ENCODE peak calls at places on chromosomes 16 and 17, in four cellular contexts. One of them, this sample, is unnamed.
A peak's percentile ranks its signal among the peaks of the same experiment; 100 is the strongest.

GRCh38 chr17:17448723-17449122 is 28.1 kb upstream of the MED9 start:
- DNase-seq in A549: no peak
- DNase-seq in HepG2: no peak
- DNase-seq in K562: peak; percentile 29
- DNase-seq in this sample: no peak

GRCh38 chr17:27276653-27277156 is 17.2 kb upstream of the WSB1 start:
- DNase-seq in K562: no peak
- DNase-seq in HepG2: no peak
- DNase-seq in A549: no peak
- DNase-seq in this sample: peak; percentile 95

GRCh38 chr17:31508310-31509094 is 117.0 kb downstream of the RAB11FIP4 start:
- DNase-seq in A549: peak; percentile 41
- DNase-seq in K562: peak; percentile 30
- DNase-seq in HepG2: peak; percentile 32
- DNase-seq in this sample: peak; percentile 73

GRCh38 chr17:49089094-49089493 is 43.5 kb upstream of the B4GALNT2 start:
- DNase-seq in A549: no peak
- DNase-seq in K562: no peak
- DNase-seq in HepG2: no peak
- DNase-seq in this sample: no peak

GRCh38 chr17:4584125-4584834 is at the start of gene SMTNL2:
- DNase-seq in A549: no peak
- DNase-seq in HepG2: no peak
- DNase-seq in K562: peak; percentile 56
- DNase-seq in this sample: peak; percentile 51

GRCh38 chr16:57648125-57648524 is 19.7 kb downstream of the ADGRG1 start:
- DNase-seq in HepG2: no peak
- DNase-seq in K562: no peak
- DNase-seq in A549: no peak
- DNase-seq in this sample: no peak

GRCh38 chr17:75288784-75289121 is 480 bp downstream of the SLC25A19 start:
- DNase-seq in A549: no peak
- DNase-seq in K562: peak; percentile 62
- DNase-seq in HepG2: peak; percentile 69
- DNase-seq in this sample: peak; percentile 72

GRCh38 chr16:66262253-66263167 is 104.0 kb upstream of the CDH5 start:
- DNase-seq in HepG2: no peak
- DNase-seq in K562: no peak
- DNase-seq in A549: no peak
- DNase-seq in this sample: no peak

GRCh38 chr17:35371934-35372333 is 1.5 kb downstream of the SLFN11 start:
- DNase-seq in HepG2: no peak
- DNase-seq in K562: no peak
- DNase-seq in A549: no peak
- DNase-seq in this sample: no peak

GRCh38 chr16:9099131-9099625 is 7.7 kb downstream of the HAPSTR1 start:
- DNase-seq in HepG2: peak; percentile 36
- DNase-seq in K562: no peak
- DNase-seq in A549: no peak
- DNase-seq in this sample: no peak

GRCh38 chr16:82152641-82153094 is 17.4 kb downstream of the MPHOSPH6 start:
- DNase-seq in K562: no peak
- DNase-seq in A549: peak; percentile 8
- DNase-seq in HepG2: peak; percentile 20
- DNase-seq in this sample: no peak

GRCh38 chr16:11313493-11314308 is 31.6 kb upstream of the RMI2 start:
- DNase-seq in K562: no peak
- DNase-seq in HepG2: no peak
- DNase-seq in A549: no peak
- DNase-seq in this sample: no peak

GRCh38 chr17:36610472-36610871 is 9.1 kb downstream of the MRM1 start:
- DNase-seq in HepG2: no peak
- DNase-seq in K562: no peak
- DNase-seq in A549: no peak
- DNase-seq in this sample: no peak

GRCh38 chr17:16433514-16433913 is 18.1 kb downstream of the TRPV2 start:
- DNase-seq in HepG2: no peak
- DNase-seq in A549: no peak
- DNase-seq in K562: no peak
- DNase-seq in this sample: no peak

GRCh38 chr17:48567209-48567608 is 10.9 kb downstream of the HOXB4 start:
- DNase-seq in K562: no peak
- DNase-seq in HepG2: no peak
- DNase-seq in A549: no peak
- DNase-seq in this sample: no peak

GRCh38 chr16:12245923-12246290 is 269.4 kb downstream of the SNX29 start:
- DNase-seq in K562: no peak
- DNase-seq in A549: no peak
- DNase-seq in HepG2: no peak
- DNase-seq in this sample: no peak

GRCh38 chr16:88734361-88734728 is 28.0 kb downstream of the CTU2 start:
- DNase-seq in K562: no peak
- DNase-seq in HepG2: no peak
- DNase-seq in A549: no peak
- DNase-seq in this sample: no peak

GRCh38 chr16:2009791-2010510 is at the start of gene ZNF598:
- DNase-seq in A549: peak; percentile 93
- DNase-seq in HepG2: peak; percentile 73
- DNase-seq in K562: peak; percentile 90
- DNase-seq in this sample: peak; percentile 91

DNA sequence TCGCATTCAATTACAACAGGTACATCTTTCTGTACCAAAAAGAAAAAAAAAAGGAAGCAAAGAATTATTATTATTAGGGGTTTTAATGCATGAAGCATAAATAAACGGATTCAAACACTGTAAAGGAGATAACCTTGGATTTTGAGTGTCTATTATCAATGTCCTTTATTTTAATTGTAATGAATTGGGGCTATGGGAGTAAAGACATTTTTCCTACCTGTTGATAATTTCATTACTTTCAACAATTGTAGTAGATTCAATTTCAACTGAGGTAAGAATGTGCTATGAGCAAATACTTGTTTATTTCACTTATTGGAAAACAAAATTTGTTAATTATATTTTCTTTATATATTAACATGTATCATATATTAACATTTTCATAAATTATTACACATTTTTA is 855.6 kb downstream of the KCNJ2 start:
- DNase-seq in HepG2: no peak
- DNase-seq in A549: no peak
- DNase-seq in K562: no peak
- DNase-seq in this sample: no peak
- TF ChIP-seq JUNB in HepG2: no peak
- TF ChIP-seq JUNB in A549: no peak
- TF ChIP-seq JUNB in K562: no peak
- TF ChIP-seq JUNB in this sample: no peak

DNA sequence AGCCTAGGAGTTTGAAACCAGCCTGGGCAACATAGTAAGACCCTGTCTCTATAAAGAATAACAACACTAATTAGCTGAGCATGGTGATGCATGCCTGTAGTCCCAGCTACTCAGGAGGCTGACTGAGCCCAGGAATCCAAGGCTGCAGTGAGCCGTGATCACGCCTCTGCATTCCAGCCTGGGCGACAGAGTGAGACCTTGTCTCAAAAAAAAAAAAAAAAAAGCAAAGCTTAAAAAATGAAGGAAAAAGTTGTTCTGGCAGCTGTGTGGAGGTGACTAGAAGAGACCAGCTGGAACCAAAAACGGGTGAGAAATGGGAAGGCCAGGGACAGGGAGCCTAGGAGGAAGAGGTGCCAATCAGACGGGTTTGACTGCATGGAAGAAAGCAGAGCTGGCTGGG is 4.2 kb downstream of the BCL7C start:
- DNase-seq in HepG2: no peak
- DNase-seq in A549: no peak
- DNase-seq in K562: no peak
- DNase-seq in this sample: no peak
- TF ChIP-seq CTCF in HepG2: no peak
- TF ChIP-seq CTCF in A549: no peak
- TF ChIP-seq CTCF in K562: no peak
- TF ChIP-seq CTCF in this sample: no peak

GRCh38 chr17:47276868-47277267 is 23.2 kb downstream of the ITGB3 start:
- DNase-seq in A549: peak; percentile 33
- DNase-seq in K562: no peak
- DNase-seq in HepG2: peak; percentile 56
- DNase-seq in this sample: peak; percentile 70
- TF ChIP-seq JUNB in A549: no peak
- TF ChIP-seq JUNB in K562: no peak
- TF ChIP-seq JUNB in HepG2: no peak
- TF ChIP-seq JUNB in this sample: no peak

DNA sequence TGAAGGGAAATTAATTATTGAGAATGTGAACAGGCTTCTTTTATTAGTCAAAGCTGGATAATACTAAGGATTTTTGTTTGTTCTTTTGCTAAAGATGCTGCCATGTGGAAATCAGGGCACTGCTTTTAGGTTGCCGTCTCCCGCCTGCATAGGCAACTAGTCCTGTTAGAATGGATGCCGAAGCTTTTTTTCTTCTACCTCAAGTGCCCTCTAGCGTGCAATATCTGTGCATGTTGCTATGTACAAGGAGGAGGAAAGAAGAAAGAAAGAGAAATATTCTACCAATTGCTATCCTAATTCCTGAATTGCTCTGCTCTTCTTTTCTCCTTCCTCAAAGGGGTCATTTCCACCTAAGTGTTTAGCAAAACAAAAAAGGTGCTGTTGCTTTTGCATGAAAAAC is 5.2 kb upstream of the CDH8 start:
- DNase-seq in K562: no peak
- DNase-seq in A549: peak; percentile 53
- DNase-seq in HepG2: peak; percentile 40
- DNase-seq in this sample: peak; percentile 79
- TF ChIP-seq CTCF in K562: no peak
- TF ChIP-seq CTCF in A549: peak; percentile 51
- TF ChIP-seq CTCF in HepG2: peak; percentile 55
- TF ChIP-seq CTCF in this sample: peak; percentile 73

DNA sequence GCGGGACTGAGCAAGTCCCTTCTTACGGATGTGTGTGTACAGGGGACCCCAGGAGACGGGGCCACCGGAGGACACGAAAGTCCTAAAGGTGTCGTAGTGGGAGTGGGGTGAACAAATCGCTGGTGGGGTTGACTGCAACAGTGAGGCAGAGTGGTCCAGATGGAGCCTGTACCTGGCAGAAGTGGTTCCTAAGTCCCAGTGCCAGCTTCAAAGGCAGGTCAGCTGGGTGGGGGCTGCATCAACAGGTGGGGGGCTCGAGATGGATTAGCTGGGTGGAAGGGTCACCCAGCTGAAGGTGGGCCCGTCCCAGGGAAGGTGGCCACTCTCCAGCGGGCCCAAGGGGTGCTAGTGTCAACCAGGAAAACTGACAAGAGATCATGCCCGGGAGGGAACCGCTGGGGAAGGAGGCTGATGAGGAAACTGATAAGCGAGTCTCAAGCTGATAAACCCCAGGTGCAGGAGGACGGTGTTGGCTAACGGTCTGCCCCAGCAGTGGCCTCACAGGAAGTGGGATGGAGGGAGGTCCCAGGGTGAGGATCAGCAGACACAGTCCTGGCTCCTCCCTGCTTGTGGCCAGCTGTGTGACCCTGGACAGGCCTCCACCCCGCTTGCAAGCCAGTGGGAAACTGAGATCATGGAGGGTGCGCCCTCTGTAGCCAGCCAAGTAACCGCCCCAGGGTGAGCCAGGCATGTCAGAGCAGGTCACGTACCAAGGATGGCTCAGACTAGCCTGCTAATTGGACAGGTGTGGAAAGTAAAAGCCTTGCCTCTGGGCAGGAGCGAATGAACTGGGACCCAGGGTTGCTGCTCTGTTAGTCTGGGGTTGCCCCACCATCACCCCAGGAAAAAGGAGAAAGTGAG is 1.0 kb downstream of the ORAI3 start:
- DNase-seq in K562: peak; percentile 72
- DNase-seq in HepG2: peak; percentile 92
- DNase-seq in A549: peak; percentile 84
- DNase-seq in this sample: peak; percentile 76
- TF ChIP-seq JUNB in K562: no peak
- TF ChIP-seq JUNB in HepG2: no peak
- TF ChIP-seq JUNB in A549: no peak
- TF ChIP-seq JUNB in this sample: no peak

This sample was measured in GM23338.